ENCODE peak calls at places on chromosomes 16 and 17, in nine cellular contexts. X, P, M, G, L, I, V, S and R are unnamed samples.

GRCh38 chr16:642189-643049 is 791 bp downstream of the MCRIP2 start:
- DNase-seq in L (peak), M (no peak), V (peak), X (peak), S (peak), I (peak), G (peak), P (peak), R (peak)

GRCh38 chr17:43855061-43855460 is 8.1 kb downstream of the CD300LG start:
- DNase-seq in G (no peak), X (no peak), M (no peak), V (peak), L (no peak), P (no peak), S (no peak), I (no peak), R (no peak)

GRCh38 chr17:40905370-40905769 is 20.3 kb upstream of the KRT20 start:
- DNase-seq in S (no peak), I (no peak), G (no peak), X (no peak), P (no peak), M (no peak), V (no peak), L (no peak), R (no peak)

GRCh38 chr16:80580109-80580832 is 39.5 kb downstream of the DYNLRB2 start:
- DNase-seq in V (peak), M (no peak), L (no peak), P (peak), S (peak), G (no peak), I (no peak), X (peak), R (no peak)

GRCh38 chr17:6437956-6438355 is 3.0 kb upstream of the AIPL1 start:
- DNase-seq in M (no peak), I (no peak), G (no peak), S (no peak), P (no peak), V (no peak), L (no peak), X (no peak), R (no peak)

GRCh38 chr17:50501054-50501453 is 7.2 kb upstream of the MYCBPAP start:
- DNase-seq in L (peak), I (no peak), V (no peak), G (no peak), X (no peak), M (no peak), S (no peak), P (peak), R (peak)

GRCh38 chr17:47205419-47205963 is 3.7 kb upstream of the MYL4 start:
- DNase-seq in G (no peak), S (no peak), M (no peak), V (peak), I (peak), X (peak), L (peak), P (peak), R (peak)

GRCh38 chr17:76645481-76645880 is 1.9 kb upstream of the ST6GALNAC1 start:
- DNase-seq in M (no peak), I (no peak), P (no peak), L (no peak), X (no peak), V (no peak), S (no peak), G (no peak), R (peak)

GRCh38 chr16:88940196-88941050 is 36.6 kb downstream of the CBFA2T3 start:
- DNase-seq in I (peak), S (no peak), G (no peak), V (peak), M (no peak), X (no peak), L (peak), P (no peak), R (peak)

GRCh38 chr17:5825717-5826330 is 241.5 kb upstream of the NLRP1 start:
- DNase-seq in I (no peak), V (no peak), P (peak), X (no peak), G (no peak), M (no peak), S (no peak), L (no peak), R (no peak)

GRCh38 chr17:72719582-72720493 is 372.6 kb downstream of the SLC39A11 start:
- DNase-seq in L (no peak), G (no peak), M (peak), X (peak), P (no peak), V (no peak), S (no peak), I (no peak), R (no peak)

GRCh38 chr17:82931696-82932060 is 91.9 kb upstream of the ZNF750 start:
- DNase-seq in P (peak), M (no peak), I (peak), S (no peak), L (no peak), G (no peak), X (no peak), V (no peak), R (no peak)

GRCh38 chr16:50434872-50435478 is 66.2 kb upstream of the BRD7 start:
- DNase-seq in X (no peak), I (no peak), S (no peak), L (no peak), V (no peak), P (no peak), M (no peak), G (no peak), R (no peak)

GRCh38 chr17:8896641-8897635 is 29.5 kb upstream of the PIK3R6 start:
- DNase-seq in V (no peak), S (no peak), G (no peak), X (no peak), M (no peak), L (no peak), I (no peak), P (no peak), R (no peak)

GRCh38 chr16:61858996-61859395 is 177.2 kb downstream of the CDH8 start:
- DNase-seq in S (no peak), X (no peak), V (no peak), I (no peak), G (no peak), L (no peak), M (no peak), P (peak), R (no peak)

GRCh38 chr17:9356488-9356911 is 219.1 kb downstream of the STX8 start:
- DNase-seq in S (no peak), P (no peak), V (no peak), G (no peak), I (no peak), X (no peak), L (no peak), M (no peak), R (no peak)

GRCh38 chr16:1146409-1146808 is 6.5 kb upstream of the CACNA1H start:
- DNase-seq in P (no peak), I (no peak), L (peak), G (no peak), V (no peak), X (no peak), S (no peak), M (no peak), R (peak)

GRCh38 chr16:29664133-29664912 is 1.3 kb downstream of the SPN start:
- DNase-seq in P (no peak), G (no peak), S (no peak), M (no peak), X (peak), L (peak), I (no peak), V (peak), R (no peak)

GRCh38 chr17:58285422-58285810 is 4.7 kb upstream of the MPO start:
- DNase-seq in P (no peak), L (no peak), G (no peak), V (no peak), I (no peak), M (no peak), X (no peak), S (no peak), R (no peak)

GRCh38 chr17:82791532-82791931 is 39.7 kb downstream of the TBCD start:
- DNase-seq in G (no peak), I (no peak), X (no peak), V (no peak), P (peak), M (peak), S (no peak), L (no peak), R (no peak)

GRCh38 chr17:49021095-49021767 is 24.0 kb downstream of the IGF2BP1 start:
- DNase-seq in V (no peak), I (no peak), S (no peak), L (no peak), G (no peak), M (no peak), P (peak), X (no peak), R (no peak)

GRCh38 chr16:49463529-49463928 is 89.9 kb downstream of the C16orf78 start:
- DNase-seq in M (no peak), X (peak), L (peak), S (no peak), I (no peak), V (peak), P (no peak), G (no peak), R (no peak)

GRCh38 chr17:38613981-38614779 is 8.4 kb upstream of the SRCIN1 start:
- DNase-seq in L (no peak), S (no peak), G (peak), M (no peak), I (no peak), V (no peak), X (no peak), P (no peak), R (peak)

GRCh38 chr17:55275894-55276804 is 11.4 kb downstream of the HLF start:
- DNase-seq in I (no peak), G (no peak), M (peak), L (no peak), V (no peak), P (peak), X (no peak), S (no peak), R (no peak)

GRCh38 chr17:27565874-27566672 is 64.9 kb upstream of the LGALS9 start:
- DNase-seq in P (no peak), X (peak), M (no peak), L (no peak), I (no peak), S (no peak), V (no peak), G (no peak), R (no peak)

GRCh38 chr16:27313422-27314160 is at the start of gene IL4R:
- DNase-seq in G (peak), P (peak), X (peak), S (peak), V (peak), M (peak), I (peak), L (peak), R (peak)

GRCh38 chr17:29592850-29593545 is at the start of gene ANKRD13B:
- DNase-seq in I (peak), G (peak), P (peak), L (peak), M (no peak), S (no peak), V (peak), X (peak), R (peak)

GRCh38 chr16:76535-77272 is 1.3 kb upstream of the MPG start:
- DNase-seq in P (peak), S (no peak), V (no peak), I (peak), X (peak), L (peak), G (peak), M (peak), R (peak)

GRCh38 chr17:61627125-61627524 is 36.1 kb upstream of the NACA2 start:
- DNase-seq in M (no peak), V (no peak), G (no peak), L (no peak), S (no peak), X (no peak), P (no peak), I (no peak), R (no peak)

GRCh38 chr16:69283851-69284250 is 27.3 kb upstream of the VPS4A start:
- DNase-seq in M (no peak), L (no peak), S (no peak), X (no peak), V (no peak), P (peak), I (no peak), G (peak), R (no peak)

GRCh38 chr17:33023790-33024189 is 32.1 kb downstream of the SPACA3 start:
- DNase-seq in I (no peak), L (no peak), V (no peak), S (no peak), X (no peak), M (no peak), G (no peak), P (no peak), R (no peak)

GRCh38 chr17:10022416-10022815 is 117.3 kb upstream of the RCVRN start:
- DNase-seq in G (no peak), S (no peak), X (no peak), P (no peak), V (no peak), M (no peak), I (no peak), L (no peak), R (no peak)

GRCh38 chr17:80782536-80783427 is 208.9 kb upstream of the CHMP6 start:
- DNase-seq in S (no peak), M (no peak), V (no peak), I (no peak), G (no peak), P (peak), X (peak), L (no peak), R (no peak)

GRCh38 chr16:80527297-80527696 is 13.5 kb upstream of the DYNLRB2 start:
- DNase-seq in S (peak), I (no peak), V (peak), L (peak), M (peak), X (peak), G (peak), P (peak), R (peak)